ENCODE peak calls at places on chromosomes 12 and 14, in five cellular contexts. K is K562, E is HepG2, W is GM12878, Y is WTC11. C is an unnamed sample.

GRCh38 chr14:50530358-50530757 is 2.0 kb downstream of the MAP4K5 start:
- DNase-seq in K (no peak), E (no peak), W (no peak), Y (no peak), C (no peak)

GRCh38 chr12:106245767-106246166 is 2.1 kb downstream of the CKAP4 start:
- DNase-seq in K (no peak), E (no peak), W (no peak), Y (no peak), C (no peak)

GRCh38 chr12:19045421-19045820 is 84.1 kb upstream of the PLEKHA5 start:
- DNase-seq in K (no peak), E (no peak), W (no peak), Y (no peak), C (no peak)

GRCh38 chr12:45655753-45656152 is 73.8 kb upstream of the ARID2 start:
- DNase-seq in K (no peak), E (no peak), W (no peak), Y (no peak), C (no peak)

GRCh38 chr12:64713372-64713771 is 45.8 kb downstream of the GNS start:
- DNase-seq in K (no peak), E (no peak), W (no peak), Y (no peak), C (no peak)

GRCh38 chr12:47397664-47398281 is 308.1 kb downstream of the RPAP3 start:
- DNase-seq in K (no peak), E (peak; percentile 36), W (no peak), Y (no peak), C (no peak)

GRCh38 chr12:76024942-76025600 is 6.5 kb downstream of the PHLDA1 start:
- DNase-seq in K (no peak), E (no peak), W (no peak), Y (no peak), C (no peak)

GRCh38 chr14:74417611-74418010 is 8.4 kb downstream of the SYNDIG1L start:
- DNase-seq in K (no peak), E (no peak), W (no peak), Y (no peak), C (no peak)

GRCh38 chr12:51048601-51049369 is 658 bp downstream of the LETMD1 start:
- DNase-seq in K (no peak), E (no peak), W (no peak), Y (no peak), C (no peak)

GRCh38 chr12:75959060-75959459 is 72.5 kb downstream of the PHLDA1 start:
- DNase-seq in K (no peak), E (no peak), W (no peak), Y (no peak), C (no peak)

GRCh38 chr14:99075771-99076370 is 196.1 kb downstream of the BCL11B start:
- DNase-seq in K (no peak), E (no peak), W (no peak), Y (no peak), C (no peak)

GRCh38 chr12:3145036-3145435 is 67.9 kb downstream of the TSPAN9 start:
- DNase-seq in K (no peak), E (no peak), W (no peak), Y (no peak), C (no peak)

GRCh38 chr12:3149505-3150307 is 72.5 kb downstream of the TSPAN9 start:
- DNase-seq in K (no peak), E (no peak), W (no peak), Y (no peak), C (no peak)

GRCh38 chr12:3145546-3146310 is 68.5 kb downstream of the TSPAN9 start:
- DNase-seq in K (no peak), E (no peak), W (no peak), Y (no peak), C (no peak)

GRCh38 chr12:3148366-3149000 is 71.3 kb downstream of the TSPAN9 start:
- DNase-seq in K (no peak), E (no peak), W (no peak), Y (no peak), C (no peak)

GRCh38 chr12:3147260-3147659 is 70.1 kb downstream of the TSPAN9 start:
- DNase-seq in K (no peak), E (no peak), W (no peak), Y (no peak), C (no peak)
- TF ChIP-seq ATF2 in K (no peak), E (no peak), W (no peak), Y (no peak), C (no peak)

GRCh38 chr14:104940526-104941150 is 16.0 kb downstream of the PLD4 start:
- DNase-seq in K (no peak), E (no peak), W (no peak), Y (peak; percentile 9), C (no peak)
- TF ChIP-seq ATF2 in K (no peak), E (no peak), W (no peak), Y (no peak), C (no peak)

GRCh38 chr14:103204852-103205540 is 81.7 kb downstream of the TNFAIP2 start:
- DNase-seq in K (peak; percentile 29), E (no peak), W (no peak), Y (no peak), C (no peak)
- TF ChIP-seq ATF2 in K (no peak), E (no peak), W (no peak), Y (no peak), C (no peak)

GRCh38 chr14:66606826-66607225 is 98.9 kb downstream of the GPHN start:
- DNase-seq in K (no peak), E (no peak), W (no peak), Y (no peak), C (no peak)

GRCh38 chr14:66613344-66613743 is 105.4 kb downstream of the GPHN start:
- DNase-seq in K (no peak), E (no peak), W (no peak), Y (no peak), C (no peak)

GRCh38 chr14:66610154-66610563 is 102.2 kb downstream of the GPHN start:
- DNase-seq in K (peak; percentile 1), E (peak; percentile 7), W (no peak), Y (no peak), C (peak; percentile 3)
- TF ChIP-seq ATF2 in K (no peak), E (no peak), W (no peak), Y (no peak), C (no peak)

GRCh38 chr12:122789637-122790036 is 15.3 kb downstream of the CCDC62 start:
- DNase-seq in K (no peak), E (no peak), W (no peak), Y (no peak), C (no peak)

GRCh38 chr12:122790393-122791075 is 16.2 kb downstream of the CCDC62 start:
- DNase-seq in K (no peak), E (no peak), W (no peak), Y (no peak), C (no peak)

GRCh38 chr12:122795807-122796206 is 21.4 kb downstream of the CCDC62 start:
- DNase-seq in K (no peak), E (no peak), W (no peak), Y (no peak), C (no peak)

GRCh38 chr12:122788387-122788786 is 14.0 kb downstream of the CCDC62 start:
- DNase-seq in K (no peak), E (no peak), W (no peak), Y (no peak), C (no peak)

DNA sequence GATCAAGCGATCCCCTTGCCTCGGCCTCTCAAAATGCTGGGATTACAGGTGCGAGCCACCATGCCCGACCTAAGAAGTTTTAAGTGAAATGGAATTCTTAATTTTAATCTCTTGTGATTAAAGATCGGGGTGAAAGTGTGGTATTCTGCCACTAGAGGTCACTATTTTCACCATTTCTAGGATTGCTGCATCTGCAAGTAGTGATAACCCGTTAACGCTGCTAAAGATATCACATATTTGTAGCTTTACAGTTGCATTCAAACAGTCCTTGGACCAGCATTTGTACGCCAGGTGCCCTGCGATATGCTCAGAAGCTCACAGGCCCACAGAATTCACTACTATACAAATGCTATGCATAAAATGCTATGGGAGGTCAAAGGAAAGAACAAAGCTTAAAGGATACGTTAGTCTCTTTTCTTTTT is 19.3 kb downstream of the CCDC62 start:
- DNase-seq in K (peak; percentile 70), E (peak; percentile 34), W (no peak), Y (no peak), C (no peak)
- TF ChIP-seq ATF2 in K (no peak), E (no peak), W (no peak), Y (no peak), C (no peak)

GRCh38 chr14:89990218-89990617 is 34.5 kb downstream of the TDP1 start:
- DNase-seq in K (no peak), E (no peak), W (no peak), Y (no peak), C (no peak)
- TF ChIP-seq ATF2 in K (no peak), E (no peak), W (no peak), Y (no peak), C (no peak)